ENCODE peak calls at places on chromosomes 16 and 17, in six cellular contexts. R is small intestine, Y is tibial artery, Z is HCEC 1CT, Q is spleen, J is cardiac fibroblast. S is an unnamed sample.

GRCh38 chr17:3335876-3336275 is 37.7 kb upstream of the OR3A1 start:
- DNase-seq in Z (no peak), R (no peak), Y (no peak), J (no peak), Q (no peak), S (no peak)

GRCh38 chr16:68999114-68999513 is 106.3 kb upstream of the HAS3 start:
- DNase-seq in J (no peak), R (no peak), Y (no peak), Z (no peak), Q (no peak), S (no peak)

GRCh38 chr17:17545984-17546383 is 45.5 kb downstream of the PEMT start:
- DNase-seq in J (no peak), Z (no peak), Y (no peak), R (no peak), Q (no peak), S (peak)

GRCh38 chr16:67943619-67944503 is at the start of gene LCAT:
- DNase-seq in Q (no peak), Y (peak), J (peak), Z (no peak), R (no peak), S (peak)

GRCh38 chr16:66925322-66925840 is at the start of gene RRAD:
- DNase-seq in R (no peak), Q (no peak), J (peak), Y (peak), Z (peak), S (peak)

GRCh38 chr17:50396261-50397110 is 837 bp downstream of the LRRC59 start:
- DNase-seq in Y (no peak), J (peak), R (peak), Q (no peak), Z (peak), S (peak)

GRCh38 chr16:17676171-17676570 is 205.4 kb upstream of the XYLT1 start:
- DNase-seq in Z (no peak), Y (no peak), J (no peak), R (no peak), Q (no peak), S (no peak)

GRCh38 chr17:73255671-73256181 is 6.0 kb downstream of the CPSF4L start:
- DNase-seq in Q (peak), Y (peak), Z (peak), J (peak), R (peak), S (peak)

GRCh38 chr16:49158029-49158642 is 123.5 kb downstream of the CBLN1 start:
- DNase-seq in R (peak), Q (no peak), Y (no peak), J (peak), Z (no peak), S (no peak)

GRCh38 chr17:3968017-3968416 is 3.8 kb upstream of the ATP2A3 start:
- DNase-seq in Y (no peak), J (no peak), Z (no peak), R (no peak), Q (no peak), S (no peak)

GRCh38 chr16:50329446-50330189 is 39.2 kb downstream of the BRD7 start:
- DNase-seq in J (no peak), Q (no peak), Z (no peak), R (no peak), Y (no peak), S (no peak)

GRCh38 chr17:47297661-47298400 is 25.9 kb upstream of the EFCAB13 start:
- DNase-seq in Y (no peak), Z (no peak), R (no peak), Q (no peak), J (peak), S (no peak)

GRCh38 chr16:15427648-15428239 is 6.6 kb upstream of the BMERB1 start:
- DNase-seq in R (peak), J (peak), Z (peak), Y (peak), Q (peak), S (peak)

GRCh38 chr17:3697157-3697515 is 1.2 kb upstream of the P2RX5 start:
- DNase-seq in R (no peak), Y (no peak), Q (no peak), J (no peak), Z (no peak), S (no peak)

GRCh38 chr16:84068041-84068440 is 25.4 kb upstream of the SLC38A8 start:
- DNase-seq in Y (no peak), J (no peak), Q (no peak), Z (no peak), R (no peak), S (no peak)

GRCh38 chr16:87358696-87359095 is 24.9 kb downstream of the FBXO31 start:
- DNase-seq in R (no peak), J (no peak), Z (no peak), Y (no peak), Q (no peak), S (no peak)

GRCh38 chr17:17781591-17782424 is 55.0 kb downstream of the SREBF1 start:
- DNase-seq in J (peak), Q (no peak), R (peak), Y (peak), Z (peak), S (peak)

GRCh38 chr16:12208341-12209035 is 232.0 kb downstream of the SNX29 start:
- DNase-seq in Y (no peak), J (no peak), Z (peak), Q (no peak), R (no peak), S (no peak)

GRCh38 chr17:79205688-79206205 is 131.1 kb downstream of the ENGASE start:
- DNase-seq in J (no peak), R (no peak), Q (no peak), Y (no peak), Z (no peak), S (no peak)

GRCh38 chr17:35192708-35193107 is 1.5 kb downstream of the SLC35G3 start:
- DNase-seq in J (no peak), Q (no peak), Y (no peak), Z (no peak), R (no peak), S (no peak)

GRCh38 chr16:23959069-23959800 is 123.5 kb downstream of the PRKCB start:
- DNase-seq in J (no peak), R (no peak), Z (no peak), Y (no peak), Q (no peak), S (no peak)

GRCh38 chr16:2009302-2009711 is 314 bp downstream of the ZNF598 start:
- DNase-seq in R (peak), Y (no peak), Z (no peak), Q (peak), J (no peak), S (peak)

GRCh38 chr16:29687755-29688154 is 8.8 kb downstream of the QPRT start:
- DNase-seq in Y (no peak), R (no peak), Z (no peak), Q (no peak), J (no peak), S (no peak)

GRCh38 chr17:28072935-28073533 is 30.6 kb downstream of the NLK start:
- DNase-seq in R (no peak), Q (no peak), Z (no peak), Y (no peak), J (no peak), S (no peak)

GRCh38 chr17:49491370-49491769 is 3.7 kb upstream of the NGFR start:
- DNase-seq in J (no peak), Z (no peak), R (no peak), Y (no peak), Q (no peak), S (no peak)

GRCh38 chr17:37708616-37709212 is 36.1 kb downstream of the HNF1B start:
- DNase-seq in Q (no peak), Z (no peak), R (peak), Y (no peak), J (no peak), S (no peak)

GRCh38 chr17:38925263-38925995 is at the start of gene LASP1NB:
- DNase-seq in R (no peak), Y (peak), Z (no peak), Q (peak), J (peak), S (peak)

GRCh38 chr16:8594149-8594666 is 3.9 kb upstream of the TMEM114 start:
- DNase-seq in R (no peak), Z (no peak), J (no peak), Q (no peak), Y (no peak), S (no peak)

GRCh38 chr17:1931759-1932579 is 93.2 kb downstream of the RTN4RL1 start:
- DNase-seq in J (no peak), Q (no peak), R (peak), Y (no peak), Z (no peak), S (peak)

GRCh38 chr17:32349503-32349853 is 479 bp upstream of the ZNF207 start:
- DNase-seq in R (no peak), Q (peak), J (peak), Z (no peak), Y (no peak), S (peak)

GRCh38 chr17:12727076-12727750 is 61.5 kb downstream of the MYOCD start:
- DNase-seq in Q (no peak), J (no peak), Z (peak), R (no peak), Y (no peak), S (no peak)

GRCh38 chr17:77449908-77450741 is 309.4 kb downstream of the SEC14L1 start:
- DNase-seq in Q (peak), Y (peak), R (peak), Z (peak), J (peak), S (peak)

GRCh38 chr16:84075376-84075775 is 32.8 kb upstream of the SLC38A8 start:
- DNase-seq in J (no peak), R (no peak), Y (no peak), Q (no peak), Z (no peak), S (peak)

GRCh38 chr16:89784409-89784808 is 32.0 kb downstream of the FANCA start:
- DNase-seq in R (peak), J (no peak), Y (no peak), Q (no peak), Z (no peak), S (no peak)

GRCh38 chr16:11107781-11108465 is 148.1 kb downstream of the SOCS1 start:
- DNase-seq in Y (peak), Z (peak), Q (no peak), J (peak), R (no peak), S (no peak)

S was measured in left ventricle myocardium superior.